ENCODE peak calls at places on chromosomes 4 and X, in four cellular contexts. C, P, E and M are unnamed samples.

GRCh38 chr4:140151700-140152014 is 2.3 kb downstream of the MAML3 start:
- DNase-seq in C (peak), P (peak), E (peak), M (no peak)

GRCh38 chr4:112973897-112974296 is 75.6 kb upstream of the ANK2 start:
- DNase-seq in C (no peak), P (no peak), E (no peak), M (no peak)

GRCh38 chrX:103276581-103277002 is at the start of gene TCEAL5:
- DNase-seq in C (no peak), P (no peak), E (no peak), M (no peak)

GRCh38 chr4:66014146-66014765 is 344.0 kb upstream of the EPHA5 start:
- DNase-seq in C (no peak), P (no peak), E (no peak), M (no peak)

GRCh38 chrX:24285082-24285481 is 28.8 kb downstream of the SUPT20HL2 start:
- DNase-seq in C (no peak), P (no peak), E (peak), M (no peak)

GRCh38 chr4:146436423-146437162 is 85.1 kb downstream of the SLC10A7 start:
- DNase-seq in C (no peak), P (no peak), E (peak), M (no peak)

GRCh38 chr4:5238106-5238505 is 186.8 kb downstream of the STK32B start:
- DNase-seq in C (no peak), P (no peak), E (no peak), M (peak)

GRCh38 chr4:107036602-107037151 is 564 bp upstream of the DKK2 start:
- DNase-seq in C (no peak), P (no peak), E (peak), M (no peak)